ENCODE peak calls at places on chromosomes 11 and 22, in six cellular contexts. One of them, this sample, is unnamed.

GRCh38 chr22:22181515-22181959 is 63.0 kb upstream of the VPREB1 start:
- DNase-seq in fibroblast of mammary gland: no peak
- DNase-seq in Caco-2: no peak
- DNase-seq in cardiac fibroblast: no peak
- DNase-seq in neural progenitor cell: no peak
- DNase-seq in brain microvascular endothelial cell: no peak
- DNase-seq in this sample: no peak

GRCh38 chr11:59201376-59201775 is 11.4 kb downstream of the MPEG1 start:
- DNase-seq in brain microvascular endothelial cell: no peak
- DNase-seq in neural progenitor cell: no peak
- DNase-seq in cardiac fibroblast: no peak
- DNase-seq in Caco-2: peak
- DNase-seq in fibroblast of mammary gland: no peak
- DNase-seq in this sample: peak

GRCh38 chr22:21791635-21792625 is 56.3 kb upstream of the YPEL1 start:
- DNase-seq in Caco-2: no peak
- DNase-seq in fibroblast of mammary gland: peak
- DNase-seq in brain microvascular endothelial cell: peak
- DNase-seq in neural progenitor cell: no peak
- DNase-seq in cardiac fibroblast: peak
- DNase-seq in this sample: peak

GRCh38 chr11:10770626-10771254 is 19.7 kb downstream of the CTR9 start:
- DNase-seq in brain microvascular endothelial cell: peak
- DNase-seq in neural progenitor cell: peak
- DNase-seq in Caco-2: peak
- DNase-seq in fibroblast of mammary gland: peak
- DNase-seq in cardiac fibroblast: peak
- DNase-seq in this sample: peak

GRCh38 chr11:11988862-11989261 is 19.6 kb downstream of the DKK3 start:
- DNase-seq in neural progenitor cell: no peak
- DNase-seq in fibroblast of mammary gland: no peak
- DNase-seq in Caco-2: no peak
- DNase-seq in brain microvascular endothelial cell: no peak
- DNase-seq in cardiac fibroblast: no peak
- DNase-seq in this sample: no peak

GRCh38 chr22:47593911-47594311 is 831.5 kb downstream of the TBC1D22A start:
- DNase-seq in Caco-2: no peak
- DNase-seq in brain microvascular endothelial cell: no peak
- DNase-seq in cardiac fibroblast: no peak
- DNase-seq in fibroblast of mammary gland: no peak
- DNase-seq in neural progenitor cell: no peak
- DNase-seq in this sample: no peak

GRCh38 chr11:61966673-61967176 is 709 bp downstream of the FTH1 start:
- DNase-seq in neural progenitor cell: peak
- DNase-seq in cardiac fibroblast: peak
- DNase-seq in brain microvascular endothelial cell: peak
- DNase-seq in fibroblast of mammary gland: no peak
- DNase-seq in Caco-2: peak
- DNase-seq in this sample: no peak

GRCh38 chr11:105045897-105046296 is 762 bp upstream of the CARD16 start:
- DNase-seq in fibroblast of mammary gland: peak
- DNase-seq in Caco-2: no peak
- DNase-seq in cardiac fibroblast: no peak
- DNase-seq in neural progenitor cell: no peak
- DNase-seq in brain microvascular endothelial cell: no peak
- DNase-seq in this sample: peak

GRCh38 chr11:123478352-123478986 is 48.4 kb downstream of the GRAMD1B start:
- DNase-seq in cardiac fibroblast: peak
- DNase-seq in neural progenitor cell: peak
- DNase-seq in fibroblast of mammary gland: peak
- DNase-seq in Caco-2: peak
- DNase-seq in brain microvascular endothelial cell: peak
- DNase-seq in this sample: peak

GRCh38 chr11:69773626-69774353 is 1.4 kb downstream of the FGF4 start:
- DNase-seq in fibroblast of mammary gland: no peak
- DNase-seq in neural progenitor cell: peak
- DNase-seq in brain microvascular endothelial cell: no peak
- DNase-seq in Caco-2: no peak
- DNase-seq in cardiac fibroblast: no peak
- DNase-seq in this sample: no peak

DNA sequence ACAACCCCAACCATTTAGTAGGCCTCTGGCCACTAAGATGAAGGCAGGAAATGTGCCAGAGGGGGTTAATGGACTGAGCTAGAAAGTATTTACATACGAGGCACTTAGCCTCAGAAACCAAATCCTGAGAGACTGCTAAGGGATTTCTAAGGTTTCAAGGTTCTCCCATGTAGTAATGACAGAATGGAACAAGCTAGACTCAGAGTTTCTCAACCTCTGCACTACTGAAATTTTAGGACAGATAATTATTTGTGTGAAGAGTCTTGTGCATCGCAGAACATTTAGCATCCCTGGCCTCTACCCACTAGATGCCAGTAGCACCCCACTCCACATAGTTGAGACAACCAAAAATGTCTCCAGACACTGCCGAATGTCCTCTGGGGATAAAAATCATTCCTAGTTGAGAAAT is 54.8 kb upstream of the CHRM4 start:
- DNase-seq in fibroblast of mammary gland: peak
- DNase-seq in cardiac fibroblast: peak
- DNase-seq in neural progenitor cell: no peak
- DNase-seq in brain microvascular endothelial cell: no peak
- DNase-seq in Caco-2: no peak
- DNase-seq in this sample: no peak
- TF ChIP-seq CTCF in fibroblast of mammary gland: peak
- TF ChIP-seq CTCF in cardiac fibroblast: peak
- TF ChIP-seq CTCF in neural progenitor cell: peak
- TF ChIP-seq CTCF in brain microvascular endothelial cell: peak
- TF ChIP-seq CTCF in Caco-2: no peak
- TF ChIP-seq CTCF in this sample: peak

GRCh38 chr11:57474017-57474750 is 13.9 kb downstream of the RTN4RL2 start:
- DNase-seq in neural progenitor cell: no peak
- DNase-seq in brain microvascular endothelial cell: no peak
- DNase-seq in fibroblast of mammary gland: peak
- DNase-seq in cardiac fibroblast: peak
- DNase-seq in Caco-2: no peak
- DNase-seq in this sample: no peak
- H3K4me3 ChIP-seq in neural progenitor cell: no peak
- H3K4me3 ChIP-seq in brain microvascular endothelial cell: no peak
- H3K4me3 ChIP-seq in fibroblast of mammary gland: no peak
- H3K4me3 ChIP-seq in cardiac fibroblast: no peak
- H3K4me3 ChIP-seq in Caco-2: no peak
- H3K4me3 ChIP-seq in this sample: no peak

DNA sequence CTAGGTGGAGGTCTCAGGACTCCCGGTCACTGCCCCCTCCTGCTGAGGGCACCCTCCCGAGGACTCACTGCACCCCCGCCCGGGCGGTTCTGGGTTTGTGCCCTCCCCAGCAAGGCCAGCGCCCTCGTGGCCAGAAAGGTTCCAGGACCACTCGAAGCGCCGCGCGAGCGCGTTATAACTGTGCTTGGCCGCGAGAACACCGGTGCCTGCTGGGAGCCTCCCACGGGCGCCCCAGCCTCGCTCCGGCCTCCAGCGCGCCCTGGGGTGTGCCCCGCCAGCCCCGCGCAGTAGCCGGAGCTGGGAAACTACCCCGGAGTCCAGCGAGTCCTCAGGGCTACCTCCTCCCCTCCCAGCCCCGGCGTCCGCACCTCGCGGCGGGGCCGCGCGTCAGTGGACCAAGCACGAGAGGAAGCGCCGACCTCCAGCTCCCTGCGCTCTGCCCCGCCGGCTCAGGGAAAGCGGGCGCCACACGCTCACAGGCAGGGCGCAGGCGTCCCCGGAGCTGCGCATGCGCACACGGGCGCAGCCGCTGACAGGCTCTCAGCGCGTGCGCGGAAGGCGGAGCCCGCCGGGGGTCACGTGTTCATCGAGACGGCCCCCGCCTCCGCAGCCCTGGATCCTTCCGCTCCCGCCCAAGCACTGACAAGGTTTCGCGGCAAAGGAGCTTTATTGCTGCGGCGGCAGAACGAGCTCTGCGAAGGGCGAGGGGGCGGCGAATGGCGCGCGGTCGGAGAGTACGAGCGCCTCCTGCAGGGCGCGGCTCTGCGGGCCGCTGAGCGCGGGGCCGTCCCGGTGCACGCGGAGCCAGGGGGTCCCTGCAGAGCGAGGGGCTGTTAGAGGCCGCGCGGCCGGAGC is at the start of gene SCO2:
- DNase-seq in fibroblast of mammary gland: peak
- DNase-seq in Caco-2: peak
- DNase-seq in brain microvascular endothelial cell: peak
- DNase-seq in cardiac fibroblast: peak
- DNase-seq in neural progenitor cell: peak
- DNase-seq in this sample: peak
- TF ChIP-seq CTCF in fibroblast of mammary gland: peak
- TF ChIP-seq CTCF in Caco-2: peak
- TF ChIP-seq CTCF in brain microvascular endothelial cell: peak
- TF ChIP-seq CTCF in cardiac fibroblast: peak
- TF ChIP-seq CTCF in neural progenitor cell: peak
- TF ChIP-seq CTCF in this sample: no peak

DNA sequence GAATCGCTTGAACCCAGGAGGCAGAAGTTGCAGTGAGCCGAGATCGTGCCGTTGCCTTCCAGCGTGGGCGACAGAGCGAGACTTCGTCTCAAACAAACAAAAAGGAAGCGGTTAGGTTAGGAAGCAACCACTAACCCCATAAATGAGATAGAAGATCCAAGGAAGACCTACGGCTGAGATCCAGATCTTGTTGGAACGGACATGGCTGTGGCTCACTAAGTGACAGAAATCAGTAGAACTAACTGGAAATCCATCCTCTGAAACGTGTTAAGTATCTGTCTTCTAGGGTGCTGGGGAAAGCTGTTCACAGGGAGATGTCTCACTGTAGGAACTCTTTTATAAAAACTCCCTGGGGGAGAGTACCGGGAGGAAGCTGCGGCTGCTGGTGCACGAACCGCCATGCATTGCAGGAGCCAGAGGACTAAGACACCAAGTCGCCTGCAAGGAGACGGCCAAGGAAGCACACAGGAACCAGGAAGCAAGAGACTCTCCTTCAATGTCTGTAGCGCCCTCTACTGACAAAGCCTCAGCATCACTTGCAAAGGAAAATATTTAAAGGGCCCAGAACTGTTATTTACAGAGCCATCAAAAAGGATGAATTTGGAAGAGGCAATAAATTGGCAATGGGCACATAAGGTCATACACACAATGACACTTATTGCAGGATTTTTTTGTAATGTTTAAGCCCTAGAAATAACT is 16.9 kb upstream of the SPTY2D1 start:
- DNase-seq in cardiac fibroblast: peak
- DNase-seq in fibroblast of mammary gland: peak
- DNase-seq in neural progenitor cell: peak
- DNase-seq in brain microvascular endothelial cell: peak
- DNase-seq in Caco-2: peak
- DNase-seq in this sample: peak
- H3K4me3 ChIP-seq in cardiac fibroblast: no peak
- H3K4me3 ChIP-seq in fibroblast of mammary gland: no peak
- H3K4me3 ChIP-seq in neural progenitor cell: no peak
- H3K4me3 ChIP-seq in brain microvascular endothelial cell: no peak
- H3K4me3 ChIP-seq in Caco-2: no peak
- H3K4me3 ChIP-seq in this sample: no peak

DNA sequence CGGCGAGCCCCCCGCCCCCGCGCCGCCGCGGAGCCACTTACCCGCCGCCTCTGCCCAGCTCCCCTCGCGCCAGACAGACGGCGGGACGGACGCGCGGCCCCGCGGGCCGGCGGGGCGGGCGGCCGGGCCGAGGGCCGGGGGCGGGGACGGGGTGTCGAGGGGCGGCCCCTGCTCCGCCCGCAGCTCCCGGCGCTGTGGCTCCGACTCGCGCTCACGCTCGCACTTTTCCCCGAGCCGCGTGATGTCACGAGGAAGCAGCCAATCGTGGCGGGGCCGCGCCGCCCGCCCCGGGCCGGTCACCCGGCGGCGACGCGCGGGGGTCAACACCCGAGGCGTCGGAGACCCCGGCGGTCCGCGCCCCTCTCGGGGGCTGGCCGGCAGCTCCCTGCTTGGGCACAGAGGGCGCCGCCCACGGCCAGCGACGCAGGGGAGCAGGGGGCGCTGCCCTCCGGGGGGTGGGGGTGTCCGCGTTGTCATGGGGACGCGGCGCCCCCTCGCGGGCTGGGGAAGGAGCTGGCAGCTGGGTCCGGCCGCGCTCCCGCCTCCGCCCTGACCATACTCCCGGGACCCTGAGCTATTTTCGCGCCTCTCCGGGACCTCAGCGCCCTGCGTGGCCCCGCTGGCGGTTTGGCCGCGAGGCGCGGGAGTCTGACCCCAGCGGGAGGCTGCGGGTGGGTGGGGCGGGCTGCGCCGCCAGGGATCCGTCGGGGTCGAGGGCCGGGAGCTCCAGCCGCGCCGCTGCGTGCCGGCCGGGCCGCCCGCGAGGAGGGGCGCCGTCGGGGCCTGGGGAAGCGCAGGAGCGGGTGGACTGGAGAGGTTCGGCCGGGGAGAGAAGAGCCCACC is at the start of gene CHRM4:
- DNase-seq in neural progenitor cell: peak
- DNase-seq in Caco-2: peak
- DNase-seq in brain microvascular endothelial cell: no peak
- DNase-seq in cardiac fibroblast: peak
- DNase-seq in fibroblast of mammary gland: peak
- DNase-seq in this sample: no peak
- TF ChIP-seq CTCF in neural progenitor cell: peak
- TF ChIP-seq CTCF in Caco-2: peak
- TF ChIP-seq CTCF in brain microvascular endothelial cell: peak
- TF ChIP-seq CTCF in cardiac fibroblast: peak
- TF ChIP-seq CTCF in fibroblast of mammary gland: no peak
- TF ChIP-seq CTCF in this sample: no peak

This sample was measured in epithelial cell of esophagus.